ENCODE peak calls at places on chromosomes 3 and 15, in nine cellular contexts. L, O, I, D, A, W, N, H and R are unnamed samples.

GRCh38 chr3:112815981-112816380 is 30.7 kb downstream of the CD200R1L start:
- DNase-seq in L (no peak), O (no peak), I (no peak), D (no peak), A (no peak), W (no peak), N (no peak), H (no peak), R (no peak)

GRCh38 chr3:30042274-30042859 is 564.0 kb upstream of the TGFBR2 start:
- DNase-seq in L (peak; percentile 25), O (peak; percentile 61), I (peak; percentile 76), D (peak; percentile 79), A (peak; percentile 48), W (peak; percentile 71), N (peak; percentile 68), H (peak; percentile 22), R (peak; percentile 80)

GRCh38 chr3:119538772-119539171 is 20.6 kb downstream of the CD80 start:
- DNase-seq in L (no peak), O (peak; percentile 35), I (no peak), D (no peak), A (no peak), W (no peak), N (no peak), H (no peak), R (no peak)

GRCh38 chr15:53246996-53247395 is 456.9 kb upstream of the ONECUT1 start:
- DNase-seq in L (no peak), O (no peak), I (no peak), D (no peak), A (no peak), W (no peak), N (no peak), H (no peak), R (no peak)

GRCh38 chr3:21894459-21895083 is 143.6 kb upstream of the ZNF385D start:
- DNase-seq in L (no peak), O (peak; percentile 21), I (peak; percentile 16), D (peak; percentile 20), A (no peak), W (no peak), N (no peak), H (no peak), R (peak; percentile 61)

GRCh38 chr15:89958107-89958805 is 42.9 kb upstream of the ZNF710 start:
- DNase-seq in L (no peak), O (no peak), I (no peak), D (no peak), A (peak; percentile 40), W (no peak), N (no peak), H (no peak), R (no peak)

GRCh38 chr3:98730338-98730737 is 32.8 kb upstream of the ST3GAL6 start:
- DNase-seq in L (no peak), O (peak; percentile 59), I (peak; percentile 34), D (no peak), A (peak; percentile 28), W (no peak), N (no peak), H (no peak), R (no peak)

GRCh38 chr15:59002418-59002859 is 15.0 kb downstream of the RNF111 start:
- DNase-seq in L (no peak), O (no peak), I (no peak), D (no peak), A (no peak), W (no peak), N (no peak), H (no peak), R (peak; percentile 43)

GRCh38 chr3:177228601-177229190 is 31.4 kb upstream of the TBL1XR1 start:
- DNase-seq in L (no peak), O (no peak), I (no peak), D (no peak), A (no peak), W (no peak), N (no peak), H (no peak), R (no peak)

GRCh38 chr3:177279118-177279815 is 82.0 kb upstream of the TBL1XR1 start:
- DNase-seq in L (no peak), O (no peak), I (peak; percentile 66), D (no peak), A (peak; percentile 55), W (no peak), N (no peak), H (no peak), R (no peak)

GRCh38 chr15:68636256-68636655 is 57.5 kb downstream of the CORO2B start:
- DNase-seq in L (no peak), O (no peak), I (no peak), D (no peak), A (no peak), W (no peak), N (no peak), H (no peak), R (no peak)

GRCh38 chr3:170689218-170689874 is 103.5 kb upstream of the SLC7A14 start:
- DNase-seq in L (no peak), O (no peak), I (peak; percentile 98), D (peak; percentile 17), A (peak; percentile 95), W (no peak), N (no peak), H (no peak), R (no peak)

GRCh38 chr3:158808697-158809096 is 6.8 kb downstream of the MFSD1 start:
- DNase-seq in L (no peak), O (peak; percentile 84), I (peak; percentile 32), D (no peak), A (no peak), W (no peak), N (no peak), H (no peak), R (no peak)

GRCh38 chr3:37997791-37998370 is 7.3 kb downstream of the VILL start:
- DNase-seq in L (no peak), O (no peak), I (no peak), D (no peak), A (no peak), W (peak; percentile 76), N (no peak), H (peak; percentile 35), R (no peak)
- H3K4me1 ChIP-seq in L (peaks cover 48% of the 10 kb centered on the region), O (peaks cover 29% of the 10 kb centered on the region), I (peaks cover 6% of the 10 kb centered on the region), D (no peaks in the 10 kb centered on the region), A (peaks cover 21% of the 10 kb centered on the region), W (peaks cover 29% of the 10 kb centered on the region), N (peaks cover 60% of the 10 kb centered on the region), H (no peaks in the 10 kb centered on the region), R (peaks cover 36% of the 10 kb centered on the region)

DNA sequence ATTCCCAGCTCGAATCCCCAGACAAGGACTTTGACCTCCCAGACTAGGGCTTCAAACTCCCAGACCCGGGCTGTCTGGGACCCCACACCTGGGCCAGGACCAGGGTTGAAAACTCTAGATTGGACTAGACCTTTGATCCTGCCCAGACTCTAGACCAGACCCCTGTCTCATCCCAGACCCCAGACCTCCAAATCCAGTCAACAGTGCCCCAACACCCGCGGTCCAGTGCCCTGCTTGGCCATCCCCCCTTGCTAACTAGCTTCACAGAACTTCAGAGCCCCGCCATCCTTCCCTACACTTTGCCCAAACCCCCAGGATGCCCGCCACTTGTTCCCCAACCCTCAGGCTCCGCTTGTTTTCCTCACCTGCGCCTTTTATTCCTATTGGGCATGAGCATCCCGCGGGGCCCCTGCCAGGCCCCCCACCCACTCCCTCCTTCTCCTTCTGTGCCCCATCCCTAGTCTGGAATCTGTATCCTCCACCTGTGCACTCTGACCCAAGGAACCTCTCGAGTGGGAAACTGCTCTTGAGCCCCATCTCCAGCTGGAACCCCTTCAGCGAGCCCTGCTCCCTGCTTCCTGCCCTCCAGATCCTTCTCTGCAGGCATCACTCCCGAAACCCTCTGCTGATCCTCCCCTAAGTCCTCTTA is 604 bp downstream of the GNAI2 start:
- DNase-seq in L (no peak), O (no peak), I (no peak), D (peak; percentile 33), A (no peak), W (no peak), N (no peak), H (no peak), R (no peak)
- H3K4me1 ChIP-seq in L (peaks cover 42% of the 10 kb centered on the region), O (peaks cover 6% of the 10 kb centered on the region), I (peaks cover 23% of the 10 kb centered on the region), D (peaks cover 52% of the 10 kb centered on the region), A (peaks cover 24% of the 10 kb centered on the region), W (peaks cover 47% of the 10 kb centered on the region), N (peaks cover 45% of the 10 kb centered on the region), H (peaks cover 7% of the 10 kb centered on the region), R (peaks cover 47% of the 10 kb centered on the region)

GRCh38 chr3:129622933-129623332 is 16.5 kb upstream of the PLXND1 start:
- DNase-seq in L (no peak), O (no peak), I (no peak), D (no peak), A (no peak), W (no peak), N (no peak), H (peak; percentile 12), R (no peak)

GRCh38 chr3:129621626-129622417 is 15.3 kb upstream of the PLXND1 start:
- DNase-seq in L (no peak), O (no peak), I (no peak), D (no peak), A (no peak), W (no peak), N (no peak), H (peak; percentile 51), R (no peak)

GRCh38 chr3:129620828-129621605 is 14.5 kb upstream of the PLXND1 start:
- DNase-seq in L (no peak), O (no peak), I (no peak), D (no peak), A (no peak), W (no peak), N (no peak), H (peak; percentile 18), R (no peak)

GRCh38 chr3:129623447-129624118 is 17.1 kb upstream of the PLXND1 start:
- DNase-seq in L (no peak), O (no peak), I (no peak), D (no peak), A (no peak), W (peak; percentile 80), N (no peak), H (peak; percentile 76), R (no peak)

DNA sequence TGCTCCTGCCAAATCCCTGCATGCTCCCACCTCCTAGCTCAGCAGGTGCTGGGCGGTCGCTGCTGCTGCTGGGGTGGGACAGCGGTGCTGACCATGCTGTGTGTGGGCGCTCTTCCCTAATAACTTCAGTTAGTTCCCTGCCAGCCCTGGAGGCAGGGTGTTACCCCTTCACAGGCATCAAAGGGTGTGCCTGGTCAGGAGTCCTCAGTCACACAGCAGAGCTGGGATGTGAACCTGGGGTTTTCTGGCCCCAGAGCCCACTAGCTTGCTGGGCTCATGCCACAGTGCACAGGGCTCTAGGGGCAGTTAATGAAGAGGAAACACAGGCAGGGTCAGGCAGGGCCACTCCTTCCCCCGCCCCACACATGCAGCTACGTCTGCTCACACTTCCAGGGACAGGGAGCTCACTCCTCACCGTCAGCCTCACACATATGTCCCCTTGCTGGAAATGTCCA is 16.0 kb upstream of the PLXND1 start:
- DNase-seq in L (no peak), O (no peak), I (no peak), D (no peak), A (no peak), W (peak; percentile 66), N (no peak), H (peak; percentile 25), R (no peak)
- H3K4me1 ChIP-seq in L (peaks cover 5% of the 10 kb centered on the region), O (peaks cover 5% of the 10 kb centered on the region), I (peaks cover 2% of the 10 kb centered on the region), D (peaks cover 12% of the 10 kb centered on the region), A (peaks cover 15% of the 10 kb centered on the region), W (peaks cover 34% of the 10 kb centered on the region), N (peaks cover 6% of the 10 kb centered on the region), H (peaks cover 3% of the 10 kb centered on the region), R (peaks cover 10% of the 10 kb centered on the region)

GRCh38 chr15:39127151-39127815 is 453.6 kb upstream of the THBS1 start:
- DNase-seq in L (no peak), O (no peak), I (no peak), D (no peak), A (peak; percentile 50), W (no peak), N (no peak), H (no peak), R (no peak)
- H3K4me1 ChIP-seq in L (no peaks in the 10 kb centered on the region), O (no peaks in the 10 kb centered on the region), I (no peaks in the 10 kb centered on the region), D (peaks cover 9% of the 10 kb centered on the region), A (peaks cover 88% of the 10 kb centered on the region), W (peaks cover 23% of the 10 kb centered on the region), N (no peaks in the 10 kb centered on the region), H (no peaks in the 10 kb centered on the region), R (no peaks in the 10 kb centered on the region)

GRCh38 chr3:50269977-50270413 is 1.0 kb downstream of the SEMA3B start:
- DNase-seq in L (no peak), O (no peak), I (no peak), D (no peak), A (no peak), W (no peak), N (no peak), H (no peak), R (no peak)
- H3K4me1 ChIP-seq in L (peaks cover 17% of the 10 kb centered on the region), O (peaks cover 13% of the 10 kb centered on the region), I (peaks cover 13% of the 10 kb centered on the region), D (peaks cover 42% of the 10 kb centered on the region), A (peaks cover 64% of the 10 kb centered on the region), W (peaks cover 63% of the 10 kb centered on the region), N (peaks cover 20% of the 10 kb centered on the region), H (no peaks in the 10 kb centered on the region), R (peaks cover 3% of the 10 kb centered on the region)